ENCODE peak calls at places on chromosomes 1 and 21, in eight cellular contexts. J, M, C, I, P, G, V and X are unnamed samples.

GRCh38 chr1:234072793-234073192 is 168.3 kb downstream of the SLC35F3 start:
- DNase-seq in G (no peak), V (no peak), M (no peak), C (no peak), J (no peak), P (no peak), I (no peak), X (no peak)

GRCh38 chr21:46618738-46619369 is 14.0 kb upstream of the S100B start:
- DNase-seq in V (no peak), I (no peak), G (no peak), C (no peak), M (no peak), J (no peak), P (no peak), X (no peak)

GRCh38 chr1:246734861-246735260 is 10.7 kb downstream of the SCCPDH start:
- DNase-seq in P (no peak), M (no peak), G (no peak), C (no peak), J (no peak), I (no peak), V (no peak), X (no peak)

GRCh38 chr1:46405204-46405555 is 11.1 kb downstream of the FAAH start:
- DNase-seq in V (no peak), G (no peak), M (no peak), C (no peak), J (no peak), I (no peak), P (no peak), X (no peak)

GRCh38 chr1:51736702-51737101 is 119.8 kb downstream of the OSBPL9 start:
- DNase-seq in M (no peak), C (peak; percentile 37), J (no peak), V (no peak), I (peak; percentile 70), P (no peak), G (peak; percentile 80), X (peak; percentile 79)

GRCh38 chr1:181448461-181448860 is 34.9 kb upstream of the CACNA1E start:
- DNase-seq in J (no peak), M (no peak), P (no peak), C (no peak), G (no peak), V (no peak), I (peak; percentile 55), X (no peak)

GRCh38 chr1:45945426-45945825 is 142.0 kb downstream of the MAST2 start:
- DNase-seq in V (no peak), P (peak; percentile 76), M (no peak), J (no peak), G (peak; percentile 49), C (no peak), I (no peak), X (peak; percentile 55)

GRCh38 chr1:15739745-15740144 is 2.6 kb upstream of the TMEM82 start:
- DNase-seq in M (no peak), V (no peak), I (no peak), C (no peak), P (no peak), J (no peak), G (no peak), X (no peak)

GRCh38 chr1:54998677-54999076 is at the start of gene BSND:
- DNase-seq in I (no peak), M (no peak), P (no peak), V (peak; percentile 46), J (no peak), C (no peak), G (no peak), X (no peak)

GRCh38 chr1:205950826-205951549 is 7.7 kb upstream of the SLC26A9 start:
- DNase-seq in C (no peak), V (no peak), J (no peak), G (peak; percentile 26), P (no peak), I (no peak), M (no peak), X (peak; percentile 82)

GRCh38 chr1:153057375-153057774 is at the start of gene SPRR2A:
- DNase-seq in C (peak; percentile 1), M (no peak), P (no peak), V (no peak), I (no peak), G (no peak), J (no peak), X (no peak)

GRCh38 chr1:89487972-89488371 is 36.7 kb upstream of the LRRC8B start:
- DNase-seq in J (no peak), M (no peak), V (no peak), C (no peak), G (no peak), P (no peak), I (no peak), X (no peak)

GRCh38 chr1:221699582-221700519 is 42.0 kb downstream of the DUSP10 start:
- DNase-seq in P (no peak), J (no peak), M (no peak), I (no peak), C (no peak), G (peak; percentile 65), V (no peak), X (no peak)

DNA sequence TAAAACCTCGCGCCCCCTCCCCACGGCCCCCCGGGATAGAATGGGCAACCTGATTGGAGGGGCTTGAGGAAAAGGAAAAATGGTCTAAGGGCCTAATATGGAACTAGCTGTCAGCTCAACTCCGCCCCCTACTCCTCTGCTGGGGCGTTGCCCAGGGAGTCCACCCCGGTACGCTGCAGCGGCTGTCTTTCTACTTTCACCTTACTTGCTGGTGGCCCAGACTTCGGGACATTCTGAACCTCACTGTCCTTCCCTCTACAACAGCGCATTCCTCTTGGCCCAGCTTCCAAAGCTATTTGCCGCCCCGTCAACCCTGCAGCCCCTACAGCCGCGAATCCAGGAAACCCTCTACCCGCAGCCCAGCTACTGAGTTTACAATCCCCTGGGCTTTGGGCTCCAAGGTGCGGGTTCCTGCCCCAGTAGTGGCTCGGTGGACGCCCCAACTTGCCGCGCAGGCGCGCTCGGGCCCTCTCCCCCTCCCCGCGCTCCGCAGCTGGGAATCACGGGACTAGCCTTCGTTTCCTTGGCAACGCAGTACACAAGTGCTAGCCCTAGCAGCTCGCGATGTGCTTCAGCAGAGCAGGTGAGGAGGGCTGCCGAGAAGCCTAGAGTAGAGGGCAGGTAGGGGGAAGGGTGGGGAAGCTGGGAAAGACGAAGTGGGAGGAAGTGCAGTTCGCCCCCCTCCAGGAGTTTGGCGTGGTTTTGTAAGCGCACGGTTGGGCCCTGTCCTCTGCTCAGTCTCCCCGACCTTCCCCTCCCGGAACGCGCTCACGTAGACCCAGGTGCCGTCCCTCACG is 55.6 kb downstream of the CHIA start:
- DNase-seq in J (peak; percentile 46), P (peak; percentile 93), M (peak; percentile 93), G (peak; percentile 78), I (peak; percentile 97), V (peak; percentile 75), C (peak; percentile 78), X (peak; percentile 70)
- TF ChIP-seq CTCF in J (no peak), P (no peak), M (no peak), G (no peak), I (no peak), V (no peak), C (peak; percentile 60), X (peak; percentile 8)

DNA sequence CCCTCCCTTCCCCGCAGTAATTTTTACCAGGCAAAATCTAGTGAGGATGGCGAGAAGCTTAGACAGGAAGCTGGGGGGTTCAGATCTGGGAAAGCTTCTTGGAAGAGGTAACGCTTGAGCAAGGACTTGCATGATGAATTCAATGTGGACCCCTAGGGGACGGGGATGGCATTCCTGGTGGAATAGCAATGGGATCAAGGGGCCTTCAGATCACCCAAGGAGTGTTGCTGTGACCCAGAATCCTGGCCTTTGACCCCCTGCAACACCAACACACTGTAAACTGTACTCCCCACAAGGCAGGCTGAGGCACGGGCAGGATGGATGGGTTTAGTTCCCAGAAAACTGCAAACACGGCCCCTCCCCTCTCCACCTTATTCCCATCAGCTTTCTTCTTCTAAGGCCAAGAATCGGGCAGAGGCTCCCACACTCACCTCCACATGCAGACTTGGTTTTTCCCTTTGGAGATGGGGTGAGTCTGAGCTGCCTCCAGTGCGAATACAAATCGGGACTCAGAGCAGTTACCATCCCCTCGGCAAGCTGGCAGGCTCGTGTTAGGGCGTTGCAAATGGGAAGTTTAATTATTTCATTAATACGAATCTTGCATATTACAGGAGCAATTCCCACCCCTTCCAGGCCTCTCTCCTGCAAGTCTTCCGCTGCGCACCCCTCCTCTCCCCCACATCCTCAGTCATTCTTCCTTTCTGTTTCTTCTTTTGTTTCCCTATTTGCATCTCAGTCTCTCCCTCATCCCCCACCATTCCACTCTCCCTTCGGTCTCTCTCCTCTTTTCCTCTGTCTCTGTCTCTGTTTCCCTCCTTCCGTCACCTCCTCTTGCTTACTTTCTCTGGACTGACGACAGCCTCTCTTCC is 20.2 kb downstream of the DISP3 start:
- DNase-seq in I (no peak), J (no peak), C (no peak), G (no peak), V (no peak), M (peak; percentile 33), P (no peak), X (no peak)
- TF ChIP-seq CTCF in I (no peak), J (no peak), C (no peak), G (no peak), V (no peak), M (no peak), P (no peak), X (no peak)

GRCh38 chr1:209207701-209208286 is 375.7 kb upstream of the CAMK1G start:
- DNase-seq in C (peak; percentile 7), G (peak; percentile 70), J (peak; percentile 25), V (peak; percentile 66), I (peak; percentile 87), P (peak; percentile 83), M (peak; percentile 79), X (peak; percentile 61)
- TF ChIP-seq CTCF in C (peak; percentile 44), G (peak; percentile 89), J (peak; percentile 75), V (peak; percentile 66), I (peak; percentile 97), P (peak; percentile 48), M (peak; percentile 32), X (peak; percentile 70)

GRCh38 chr1:237868814-237869600 is 21.7 kb downstream of the ZP4 start:
- DNase-seq in C (no peak), P (no peak), I (peak; percentile 58), M (no peak), V (no peak), G (no peak), J (no peak), X (no peak)

GRCh38 chr1:237875291-237875690 is 15.4 kb downstream of the ZP4 start:
- DNase-seq in V (no peak), M (no peak), P (no peak), J (no peak), I (no peak), G (peak; percentile 42), C (no peak), X (peak; percentile 71)

GRCh38 chr1:237878406-237878805 is 12.3 kb downstream of the ZP4 start:
- DNase-seq in M (no peak), I (no peak), P (no peak), G (no peak), V (no peak), C (no peak), J (no peak), X (peak; percentile 17)

GRCh38 chr1:237877628-237878027 is 13.1 kb downstream of the ZP4 start:
- DNase-seq in I (no peak), P (no peak), M (no peak), G (peak; percentile 11), J (no peak), V (no peak), C (no peak), X (no peak)

DNA sequence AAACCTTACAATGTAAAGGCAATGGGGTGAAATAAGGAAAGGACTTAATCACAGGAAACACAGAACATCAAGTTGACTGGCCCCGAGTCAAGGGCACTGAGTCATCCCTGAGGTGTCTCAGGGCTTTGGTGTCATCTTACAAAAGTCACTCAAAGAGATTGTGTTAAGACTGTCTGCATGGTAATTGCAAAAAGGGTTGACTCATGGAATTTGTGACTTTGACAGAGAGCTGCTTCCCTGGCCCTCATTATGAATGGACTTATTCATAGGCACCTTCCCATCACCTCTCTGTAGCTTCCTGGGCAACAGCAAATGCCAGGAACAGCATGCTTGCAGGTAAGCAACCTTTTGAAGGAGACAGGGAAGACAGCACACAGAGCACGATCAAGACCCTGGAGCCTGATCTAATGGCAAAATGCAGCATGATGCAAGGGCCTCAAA is 17.2 kb downstream of the ZP4 start:
- DNase-seq in P (peak; percentile 81), M (no peak), J (no peak), G (peak; percentile 88), C (no peak), V (no peak), I (peak; percentile 58), X (peak; percentile 93)
- TF ChIP-seq CTCF in P (no peak), M (no peak), J (no peak), G (no peak), C (no peak), V (no peak), I (no peak), X (no peak)